ENCODE peak calls at places on chromosomes 5 and 9, in six cellular contexts. One of them, this sample, is unnamed.

GRCh38 chr5:172114875-172115422 is 73.1 kb downstream of the STK10 start:
- DNase-seq in K562: no peak
- DNase-seq in cardiac muscle cell: no peak
- DNase-seq in AG09309: no peak
- DNase-seq in GM23338: peak
- DNase-seq in fibroblast of mammary gland: no peak
- DNase-seq in this sample: peak

GRCh38 chr5:124906339-124907097 is 160.1 kb upstream of the ZNF608 start:
- DNase-seq in K562: no peak
- DNase-seq in cardiac muscle cell: peak
- DNase-seq in AG09309: peak
- DNase-seq in GM23338: peak
- DNase-seq in fibroblast of mammary gland: peak
- DNase-seq in this sample: no peak

GRCh38 chr5:98309785-98310566 is 463.5 kb upstream of the RGMB start:
- DNase-seq in K562: no peak
- DNase-seq in cardiac muscle cell: peak
- DNase-seq in AG09309: peak
- DNase-seq in GM23338: peak
- DNase-seq in fibroblast of mammary gland: peak
- DNase-seq in this sample: peak

GRCh38 chr9:135023389-135023788 is 64.1 kb upstream of the OLFM1 start:
- DNase-seq in K562: no peak
- DNase-seq in cardiac muscle cell: peak
- DNase-seq in AG09309: no peak
- DNase-seq in GM23338: no peak
- DNase-seq in fibroblast of mammary gland: no peak
- DNase-seq in this sample: no peak

GRCh38 chr5:84274585-84275468 is 109.9 kb downstream of the EDIL3 start:
- DNase-seq in K562: peak
- DNase-seq in cardiac muscle cell: peak
- DNase-seq in AG09309: no peak
- DNase-seq in GM23338: peak
- DNase-seq in fibroblast of mammary gland: peak
- DNase-seq in this sample: peak

GRCh38 chr5:116038817-116039216 is 6.5 kb downstream of the ARL14EPL start:
- DNase-seq in K562: no peak
- DNase-seq in cardiac muscle cell: no peak
- DNase-seq in AG09309: no peak
- DNase-seq in GM23338: no peak
- DNase-seq in fibroblast of mammary gland: no peak
- DNase-seq in this sample: peak

GRCh38 chr5:149228610-149229297 is 42.9 kb upstream of the AFAP1L1 start:
- DNase-seq in K562: peak
- DNase-seq in cardiac muscle cell: peak
- DNase-seq in AG09309: peak
- DNase-seq in GM23338: peak
- DNase-seq in fibroblast of mammary gland: peak
- DNase-seq in this sample: no peak

GRCh38 chr5:180817847-180818246 is 15.2 kb upstream of the MGAT1 start:
- DNase-seq in K562: no peak
- DNase-seq in cardiac muscle cell: no peak
- DNase-seq in AG09309: no peak
- DNase-seq in GM23338: no peak
- DNase-seq in fibroblast of mammary gland: no peak
- DNase-seq in this sample: no peak

GRCh38 chr9:18404482-18405029 is 69.4 kb upstream of the ADAMTSL1 start:
- DNase-seq in K562: no peak
- DNase-seq in cardiac muscle cell: no peak
- DNase-seq in AG09309: no peak
- DNase-seq in GM23338: no peak
- DNase-seq in fibroblast of mammary gland: no peak
- DNase-seq in this sample: no peak

GRCh38 chr9:115202960-115203751 is 85.2 kb upstream of the TNC start:
- DNase-seq in K562: no peak
- DNase-seq in cardiac muscle cell: no peak
- DNase-seq in AG09309: peak
- DNase-seq in GM23338: no peak
- DNase-seq in fibroblast of mammary gland: peak
- DNase-seq in this sample: no peak

GRCh38 chr9:4792054-4792571 is 631 bp upstream of the RCL1 start:
- DNase-seq in K562: peak
- DNase-seq in cardiac muscle cell: no peak
- DNase-seq in AG09309: no peak
- DNase-seq in GM23338: no peak
- DNase-seq in fibroblast of mammary gland: peak
- DNase-seq in this sample: no peak

GRCh38 chr9:101176384-101176783 is 147.9 kb downstream of the PLPPR1 start:
- DNase-seq in K562: peak
- DNase-seq in cardiac muscle cell: no peak
- DNase-seq in AG09309: no peak
- DNase-seq in GM23338: peak
- DNase-seq in fibroblast of mammary gland: no peak
- DNase-seq in this sample: no peak

GRCh38 chr5:174571662-174572397 is 152.6 kb upstream of the MSX2 start:
- DNase-seq in K562: no peak
- DNase-seq in cardiac muscle cell: peak
- DNase-seq in AG09309: peak
- DNase-seq in GM23338: peak
- DNase-seq in fibroblast of mammary gland: peak
- DNase-seq in this sample: no peak

GRCh38 chr9:84397151-84397728 is 56.7 kb upstream of the SLC28A3 start:
- DNase-seq in K562: peak
- DNase-seq in cardiac muscle cell: peak
- DNase-seq in AG09309: peak
- DNase-seq in GM23338: peak
- DNase-seq in fibroblast of mammary gland: peak
- DNase-seq in this sample: peak

GRCh38 chr9:126036881-126037291 is 289.7 kb downstream of the PBX3 start:
- DNase-seq in K562: no peak
- DNase-seq in cardiac muscle cell: peak
- DNase-seq in AG09309: no peak
- DNase-seq in GM23338: no peak
- DNase-seq in fibroblast of mammary gland: no peak
- DNase-seq in this sample: no peak

GRCh38 chr5:93620487-93621339 is 37.7 kb downstream of the NR2F1 start:
- DNase-seq in K562: peak
- DNase-seq in cardiac muscle cell: peak
- DNase-seq in AG09309: no peak
- DNase-seq in GM23338: peak
- DNase-seq in fibroblast of mammary gland: peak
- DNase-seq in this sample: peak

GRCh38 chr5:177457239-177458121 is 10.9 kb downstream of the PRR7 start:
- DNase-seq in K562: peak
- DNase-seq in cardiac muscle cell: peak
- DNase-seq in AG09309: peak
- DNase-seq in GM23338: peak
- DNase-seq in fibroblast of mammary gland: peak
- DNase-seq in this sample: peak

GRCh38 chr5:177456591-177456964 is 10.0 kb downstream of the PRR7 start:
- DNase-seq in K562: no peak
- DNase-seq in cardiac muscle cell: no peak
- DNase-seq in AG09309: no peak
- DNase-seq in GM23338: no peak
- DNase-seq in fibroblast of mammary gland: no peak
- DNase-seq in this sample: no peak

GRCh38 chr5:177454397-177455035 is 7.9 kb downstream of the PRR7 start:
- DNase-seq in K562: peak
- DNase-seq in cardiac muscle cell: peak
- DNase-seq in AG09309: no peak
- DNase-seq in GM23338: peak
- DNase-seq in fibroblast of mammary gland: peak
- DNase-seq in this sample: peak

GRCh38 chr5:177455036-177455660 is 8.5 kb downstream of the PRR7 start:
- DNase-seq in K562: peak
- DNase-seq in cardiac muscle cell: peak
- DNase-seq in AG09309: no peak
- DNase-seq in GM23338: peak
- DNase-seq in fibroblast of mammary gland: peak
- DNase-seq in this sample: peak

GRCh38 chr5:177455661-177456590 is 9.3 kb downstream of the PRR7 start:
- DNase-seq in K562: peak
- DNase-seq in cardiac muscle cell: peak
- DNase-seq in AG09309: no peak
- DNase-seq in GM23338: peak
- DNase-seq in fibroblast of mammary gland: peak
- DNase-seq in this sample: peak
- TF ChIP-seq CTCF in K562: peak
- TF ChIP-seq CTCF in cardiac muscle cell: peak
- TF ChIP-seq CTCF in AG09309: peak
- TF ChIP-seq CTCF in GM23338: peak
- TF ChIP-seq CTCF in fibroblast of mammary gland: peak
- TF ChIP-seq CTCF in this sample: peak

DNA sequence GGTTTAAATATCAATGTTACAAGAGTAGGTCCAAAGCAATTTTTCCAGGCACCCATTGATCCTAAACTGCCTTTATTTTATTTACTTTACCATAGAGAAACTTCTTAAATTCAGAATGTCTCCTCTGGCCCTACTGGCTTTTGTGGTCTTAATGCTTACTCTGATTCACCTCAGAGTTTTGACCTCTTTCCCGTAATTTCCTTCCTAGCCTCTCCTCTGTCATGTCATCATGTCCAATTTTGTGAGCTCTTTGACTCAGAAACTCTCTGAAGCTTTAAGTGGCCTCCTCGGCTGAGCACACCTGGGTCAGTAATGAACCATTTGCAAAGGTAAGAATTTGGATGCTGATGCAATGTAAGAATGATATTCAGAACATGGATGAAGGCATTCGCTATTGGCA is 303.8 kb upstream of the CDH18 start:
- DNase-seq in K562: no peak
- DNase-seq in cardiac muscle cell: no peak
- DNase-seq in AG09309: no peak
- DNase-seq in GM23338: no peak
- DNase-seq in fibroblast of mammary gland: no peak
- DNase-seq in this sample: no peak
- TF ChIP-seq CTCF in K562: no peak
- TF ChIP-seq CTCF in cardiac muscle cell: no peak
- TF ChIP-seq CTCF in AG09309: no peak
- TF ChIP-seq CTCF in GM23338: no peak
- TF ChIP-seq CTCF in fibroblast of mammary gland: no peak
- TF ChIP-seq CTCF in this sample: no peak

DNA sequence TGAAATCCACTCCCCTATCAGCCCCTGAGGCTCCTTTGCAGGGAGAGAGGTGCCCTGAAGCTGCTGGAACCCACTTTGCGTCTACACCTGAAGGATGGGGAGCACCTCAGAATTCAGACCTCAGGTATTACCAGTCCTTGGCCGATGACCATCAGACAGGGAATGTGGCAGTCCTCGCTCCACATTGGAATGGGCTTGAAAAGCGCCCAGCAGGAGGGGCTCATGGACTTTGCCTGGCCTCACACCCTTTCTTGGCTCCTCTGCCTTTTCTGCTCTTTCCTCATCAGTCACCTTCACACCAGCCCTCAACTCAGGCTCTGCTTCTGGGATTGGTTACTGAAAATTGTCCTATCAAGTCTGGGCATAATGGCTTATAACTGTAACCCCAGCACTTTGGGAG is 83.9 kb downstream of the BARX1 start:
- DNase-seq in K562: no peak
- DNase-seq in cardiac muscle cell: no peak
- DNase-seq in AG09309: no peak
- DNase-seq in GM23338: peak
- DNase-seq in fibroblast of mammary gland: no peak
- DNase-seq in this sample: no peak
- TF ChIP-seq CTCF in K562: no peak
- TF ChIP-seq CTCF in cardiac muscle cell: no peak
- TF ChIP-seq CTCF in AG09309: no peak
- TF ChIP-seq CTCF in GM23338: peak
- TF ChIP-seq CTCF in fibroblast of mammary gland: no peak
- TF ChIP-seq CTCF in this sample: no peak

GRCh38 chr5:14277407-14278320 is 134.5 kb downstream of the TRIO start:
- DNase-seq in K562: no peak
- DNase-seq in cardiac muscle cell: no peak
- DNase-seq in AG09309: no peak
- DNase-seq in GM23338: no peak
- DNase-seq in fibroblast of mammary gland: no peak
- DNase-seq in this sample: no peak
- TF ChIP-seq CTCF in K562: no peak
- TF ChIP-seq CTCF in cardiac muscle cell: no peak
- TF ChIP-seq CTCF in AG09309: no peak
- TF ChIP-seq CTCF in GM23338: no peak
- TF ChIP-seq CTCF in fibroblast of mammary gland: no peak
- TF ChIP-seq CTCF in this sample: no peak

DNA sequence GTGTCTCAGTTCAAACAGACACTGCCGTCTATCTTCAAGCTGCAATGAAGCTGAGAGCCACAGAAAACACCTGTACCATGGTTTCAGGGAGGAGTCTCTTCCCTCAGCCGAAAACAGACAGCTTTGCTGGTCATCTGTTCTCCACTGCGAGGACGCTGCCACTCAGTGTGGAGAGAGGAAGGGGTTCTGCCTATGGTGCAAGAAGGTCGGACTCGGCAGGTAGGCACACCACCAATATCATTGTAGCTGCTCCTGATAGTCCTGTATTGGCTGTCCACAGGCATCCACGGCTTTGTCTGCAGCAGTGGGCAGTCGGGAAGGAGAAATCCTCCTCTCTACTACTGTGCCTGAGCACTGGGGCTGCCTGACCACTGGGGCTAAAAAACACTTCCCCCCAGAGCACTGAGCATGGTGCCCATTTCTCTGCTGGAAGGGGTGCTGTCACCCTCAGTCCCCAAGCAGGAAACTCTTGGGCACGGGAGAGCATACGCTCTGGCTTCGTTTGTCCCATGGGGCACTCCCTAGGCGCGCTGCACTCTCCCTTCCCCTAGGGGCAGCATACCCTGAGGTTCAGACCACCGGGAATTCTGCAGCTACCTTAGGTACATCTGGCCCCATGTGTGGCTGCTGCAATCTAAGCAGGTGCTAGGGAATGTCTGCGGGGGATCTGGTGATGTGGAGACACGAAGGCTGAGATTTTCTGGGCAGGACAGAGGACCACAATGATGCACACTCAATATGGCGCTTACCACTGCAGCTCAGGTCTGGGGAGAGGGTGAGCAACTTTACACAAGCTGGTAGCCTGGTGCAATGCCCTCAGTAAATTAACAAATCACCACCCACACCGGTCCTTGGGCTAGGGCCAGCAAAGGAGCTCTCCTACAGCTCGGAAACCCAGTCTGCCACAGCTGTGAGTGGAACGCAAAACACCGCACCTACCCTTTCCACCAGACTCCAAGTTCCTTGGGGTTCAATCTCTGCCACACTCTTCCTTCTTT is 880.9 kb upstream of the SEMA6A start:
- DNase-seq in K562: no peak
- DNase-seq in cardiac muscle cell: no peak
- DNase-seq in AG09309: no peak
- DNase-seq in GM23338: peak
- DNase-seq in fibroblast of mammary gland: no peak
- DNase-seq in this sample: no peak
- TF ChIP-seq CTCF in K562: no peak
- TF ChIP-seq CTCF in cardiac muscle cell: peak
- TF ChIP-seq CTCF in AG09309: peak
- TF ChIP-seq CTCF in GM23338: peak
- TF ChIP-seq CTCF in fibroblast of mammary gland: peak
- TF ChIP-seq CTCF in this sample: no peak

GRCh38 chr5:92553326-92553725 is 1027.7 kb downstream of the NR2F1-AS1 start:
- DNase-seq in K562: no peak
- DNase-seq in cardiac muscle cell: peak
- DNase-seq in AG09309: no peak
- DNase-seq in GM23338: no peak
- DNase-seq in fibroblast of mammary gland: no peak
- DNase-seq in this sample: no peak
- TF ChIP-seq CTCF in K562: no peak
- TF ChIP-seq CTCF in cardiac muscle cell: no peak
- TF ChIP-seq CTCF in AG09309: no peak
- TF ChIP-seq CTCF in GM23338: no peak
- TF ChIP-seq CTCF in fibroblast of mammary gland: no peak
- TF ChIP-seq CTCF in this sample: no peak

GRCh38 chr5:16931334-16932110 is 4.6 kb downstream of the MYO10 start:
- DNase-seq in K562: no peak
- DNase-seq in cardiac muscle cell: peak
- DNase-seq in AG09309: no peak
- DNase-seq in GM23338: no peak
- DNase-seq in fibroblast of mammary gland: peak
- DNase-seq in this sample: no peak
- TF ChIP-seq CTCF in K562: no peak
- TF ChIP-seq CTCF in cardiac muscle cell: no peak
- TF ChIP-seq CTCF in AG09309: no peak
- TF ChIP-seq CTCF in GM23338: no peak
- TF ChIP-seq CTCF in fibroblast of mammary gland: no peak
- TF ChIP-seq CTCF in this sample: no peak

This sample was measured in GM10248.